ENCODE peak calls at places on chromosomes 4 and X, in seven cellular contexts. C is NCI-H1105; Z is GM06990; D is nephron progenitor cell; R is PC-9; H is activated T-helper 1 cell treated with anti-CD3 and anti-CD28 coated beads, Interleukin-12 subunit alpha, Interleukin-12 subunit beta, Interleukin-2, Interleukin-4 antibody, amounts not matched to agents 30 ng/mL and 10 ng/mL and 1 ng/mL, durations not matched to agents 14 hours and 24 hours and 36 hours; Q is NCI-H1694 treated with DMSO at 0.1 percent for 48 hours. X is an unnamed sample.

GRCh38 chr4:31674313-31674947 is 954.3 kb downstream of the PCDH7 start:
- DNase-seq in C (no peak), Z (no peak), D (peak), R (no peak), H (no peak), Q (no peak), X (peak)

GRCh38 chr4:185920691-185921260 is 108.8 kb upstream of the SORBS2 start:
- DNase-seq in C (no peak), Z (no peak), D (no peak), R (no peak), H (no peak), Q (no peak), X (no peak)

GRCh38 chrX:87846956-87847355 is 329.4 kb downstream of the KLHL4 start:
- DNase-seq in C (no peak), Z (no peak), D (no peak), R (no peak), H (no peak), Q (no peak), X (no peak)

GRCh38 chrX:9337056-9337455 is 127.8 kb upstream of the TBL1X start:
- DNase-seq in C (no peak), Z (no peak), D (no peak), R (no peak), H (no peak), Q (peak), X (no peak)

GRCh38 chr4:102061133-102061532 is 270.6 kb downstream of the BANK1 start:
- DNase-seq in C (no peak), Z (no peak), D (no peak), R (no peak), H (no peak), Q (no peak), X (peak)

GRCh38 chr4:88820723-88821368 is 123.2 kb upstream of the NAP1L5 start:
- DNase-seq in C (no peak), Z (no peak), D (no peak), R (no peak), H (no peak), Q (no peak), X (no peak)

GRCh38 chrX:2712428-2712827 is 21.3 kb downstream of the CD99 start:
- DNase-seq in C (no peak), Z (no peak), D (no peak), R (no peak), H (no peak), Q (no peak), X (no peak)

GRCh38 chrX:144732588-144732987 is 514.7 kb upstream of the SPANXN1 start:
- DNase-seq in C (no peak), Z (no peak), D (no peak), R (peak), H (no peak), Q (no peak), X (no peak)

GRCh38 chr4:1039493-1040343 is 28.3 kb downstream of the FGFRL1 start:
- DNase-seq in C (no peak), Z (no peak), D (peak), R (peak), H (no peak), Q (no peak), X (no peak)

X was measured in GM10248.